ENCODE peak calls at places on chromosomes 1 and 21, in four cellular contexts. Z, J, A and L are unnamed samples.

GRCh38 chr1:99969729-99970591 is at the start of gene SLC35A3:
- DNase-seq in Z (peak; percentile 73), J (peak; percentile 66), A (peak; percentile 90), L (peak; percentile 7)

GRCh38 chr1:115507256-115507589 is 134.5 kb upstream of the VANGL1 start:
- DNase-seq in J (no peak), A (peak; percentile 72), Z (peak; percentile 73), L (no peak)

GRCh38 chr1:231359113-231359512 is 21.0 kb downstream of the SPRTN start:
- DNase-seq in A (no peak), J (no peak), Z (peak; percentile 86), L (no peak)

GRCh38 chr1:41547336-41547735 is 62.9 kb upstream of the EDN2 start:
- DNase-seq in J (no peak), Z (no peak), A (no peak), L (no peak)

GRCh38 chr1:7278827-7279752 is 492.0 kb upstream of the VAMP3 start:
- DNase-seq in J (no peak), Z (no peak), A (no peak), L (no peak)

GRCh38 chr1:153880962-153881361 is 41.8 kb downstream of the GATAD2B start:
- DNase-seq in Z (peak; percentile 90), J (peak; percentile 2), A (peak; percentile 78), L (peak; percentile 10)

GRCh38 chr1:220929304-220929703 is 50.1 kb downstream of the HLX start:
- DNase-seq in Z (no peak), A (no peak), J (no peak), L (no peak)

GRCh38 chr21:44028287-44028659 is 16.2 kb downstream of the TRAPPC10 start:
- DNase-seq in A (peak; percentile 36), J (no peak), Z (no peak), L (no peak)

GRCh38 chr1:90879281-90879680 is 142.6 kb downstream of the ZNF644 start:
- DNase-seq in Z (no peak), J (no peak), A (no peak), L (no peak)

GRCh38 chr1:42756956-42757891 is 9.6 kb downstream of the P3H1 start:
- DNase-seq in A (peak; percentile 69), J (no peak), Z (peak; percentile 71), L (no peak)

GRCh38 chr1:150012611-150013010 is 2.1 kb upstream of the OTUD7B start:
- DNase-seq in A (no peak), J (no peak), Z (no peak), L (no peak)

GRCh38 chr1:197199923-197200467 is 53.5 kb upstream of the ASPM start:
- DNase-seq in J (no peak), Z (no peak), A (no peak), L (no peak)

GRCh38 chr1:30379684-30380624 is 343.4 kb downstream of the MATN1 start:
- DNase-seq in Z (peak; percentile 71), A (peak; percentile 92), J (peak; percentile 23), L (peak; percentile 28)

GRCh38 chr1:54995835-54996234 is 2.9 kb upstream of the BSND start:
- DNase-seq in A (no peak), Z (no peak), J (peak; percentile 16), L (no peak)

GRCh38 chr1:208231929-208232360 is 12.2 kb downstream of the PLXNA2 start:
- DNase-seq in Z (peak; percentile 90), A (no peak), J (no peak), L (no peak)

GRCh38 chr1:220806408-220806807 is 19.7 kb downstream of the MTARC1 start:
- DNase-seq in J (no peak), Z (no peak), A (no peak), L (no peak)

GRCh38 chr1:85398391-85399064 is 66.4 kb downstream of the DDAH1 start:
- DNase-seq in Z (peak; percentile 56), A (no peak), J (no peak), L (no peak)

GRCh38 chr21:34580181-34580700 is 34.7 kb downstream of the RCAN1 start:
- DNase-seq in A (no peak), J (no peak), Z (no peak), L (no peak)

GRCh38 chr1:43348343-43348808 is 10.4 kb upstream of the CDC20 start:
- DNase-seq in A (peak; percentile 36), J (no peak), Z (no peak), L (no peak)